ENCODE peak calls at places on chromosome 9, in seven cellular contexts. S is GM20000; A is stimulated activated CD4-positive, alpha-beta T cell treated with anti-CD3 and anti-CD28 coated beads, Interleukin-4, amount 100 ng/mL, for 4 hours; V is WERI-Rb-1; T is NCI-H510A treated with DMSO at 0.1 percent for 48 hours; L is epithelial cell of esophagus; D is naive thymus-derived CD8-positive, alpha-beta T cell. Z is an unnamed sample.

GRCh38 chr9:28215921-28216320 is 642.6 kb upstream of the C9orf72 start:
- DNase-seq in S (no peak), A (no peak), V (no peak), T (no peak), L (no peak), D (no peak), Z (no peak)

GRCh38 chr9:71762900-71763653 is 5.2 kb downstream of the CEMIP2 start:
- DNase-seq in S (no peak), A (no peak), V (no peak), T (no peak), L (peak), D (no peak), Z (no peak)

GRCh38 chr9:113160571-113160970 is 9.8 kb downstream of the SLC31A2 start:
- DNase-seq in S (no peak), A (no peak), V (no peak), T (peak), L (peak), D (no peak), Z (no peak)

GRCh38 chr9:21252727-21253547 is 13.1 kb upstream of the IFNA14 start:
- DNase-seq in S (peak), A (no peak), V (no peak), T (no peak), L (peak), D (peak), Z (peak)

GRCh38 chr9:78261403-78262001 is 25.6 kb downstream of the CEP78 start:
- DNase-seq in S (peak), A (no peak), V (no peak), T (peak), L (peak), D (peak), Z (peak)

GRCh38 chr9:136686794-136687711 is at the start of gene AGPAT2:
- DNase-seq in S (peak), A (peak), V (peak), T (peak), L (peak), D (peak), Z (peak)

GRCh38 chr9:123929177-123929869 is 603 bp downstream of the DENND1A start:
- DNase-seq in S (peak), A (peak), V (peak), T (peak), L (no peak), D (peak), Z (peak)

GRCh38 chr9:137222190-137223077 is at the start of gene RNF208:
- DNase-seq in S (peak), A (peak), V (peak), T (peak), L (no peak), D (peak), Z (no peak)

GRCh38 chr9:122254761-122255160 is 9.9 kb downstream of the RBM18 start:
- DNase-seq in S (no peak), A (no peak), V (no peak), T (no peak), L (no peak), D (no peak), Z (no peak)

GRCh38 chr9:78462616-78463015 is 165.7 kb downstream of the PSAT1 start:
- DNase-seq in S (no peak), A (no peak), V (no peak), T (no peak), L (peak), D (no peak), Z (no peak)

GRCh38 chr9:113918697-113919390 is 42.7 kb downstream of the ZNF618 start:
- DNase-seq in S (no peak), A (no peak), V (no peak), T (no peak), L (no peak), D (no peak), Z (no peak)

GRCh38 chr9:90942555-90942954 is 140.9 kb downstream of the SYK start:
- DNase-seq in S (no peak), A (no peak), V (no peak), T (peak), L (peak), D (no peak), Z (no peak)

GRCh38 chr9:36154213-36154952 is 14.8 kb upstream of the CCIN start:
- DNase-seq in S (no peak), A (no peak), V (peak), T (no peak), L (peak), D (no peak), Z (no peak)

GRCh38 chr9:95970356-95970755 is 94.9 kb downstream of the ERCC6L2 start:
- DNase-seq in S (no peak), A (no peak), V (no peak), T (no peak), L (no peak), D (no peak), Z (no peak)

GRCh38 chr9:131872006-131872405 is 132.1 kb upstream of the RAPGEF1 start:
- DNase-seq in S (no peak), A (no peak), V (peak), T (no peak), L (no peak), D (no peak), Z (no peak)

GRCh38 chr9:94908041-94908563 is 181.6 kb downstream of the AOPEP start:
- DNase-seq in S (no peak), A (no peak), V (no peak), T (no peak), L (no peak), D (no peak), Z (no peak)

GRCh38 chr9:76926324-76926731 is 20.4 kb upstream of the PRUNE2 start:
- DNase-seq in S (no peak), A (no peak), V (no peak), T (no peak), L (peak), D (no peak), Z (no peak)

GRCh38 chr9:111633389-111633736 is 2.2 kb downstream of the DNAJC25 start:
- DNase-seq in S (no peak), A (no peak), V (no peak), T (no peak), L (no peak), D (no peak), Z (no peak)

GRCh38 chr9:135908334-135909204 is 1.2 kb upstream of the CAMSAP1 start:
- DNase-seq in S (no peak), A (no peak), V (no peak), T (no peak), L (no peak), D (no peak), Z (no peak)

GRCh38 chr9:108217601-108218190 is 638.1 kb downstream of the ACTL7B start:
- DNase-seq in S (no peak), A (no peak), V (no peak), T (no peak), L (no peak), D (no peak), Z (no peak)

GRCh38 chr9:131349881-131350563 is 43.9 kb upstream of the PRRC2B start:
- DNase-seq in S (peak), A (peak), V (peak), T (peak), L (peak), D (peak), Z (peak)

GRCh38 chr9:130523921-130524320 is 55.5 kb upstream of the FUBP3 start:
- DNase-seq in S (no peak), A (no peak), V (no peak), T (no peak), L (no peak), D (no peak), Z (no peak)

GRCh38 chr9:35258665-35259474 is 97.1 kb downstream of the UNC13B start:
- DNase-seq in S (peak), A (peak), V (peak), T (peak), L (peak), D (peak), Z (peak)

GRCh38 chr9:17906204-17906840 is 327.5 kb downstream of the SH3GL2 start:
- DNase-seq in S (peak), A (no peak), V (peak), T (no peak), L (peak), D (no peak), Z (no peak)

GRCh38 chr9:81560851-81561732 is 128.3 kb downstream of the TLE1 start:
- DNase-seq in S (no peak), A (no peak), V (no peak), T (no peak), L (no peak), D (no peak), Z (no peak)

GRCh38 chr9:19999491-20000057 is 210.7 kb upstream of the SLC24A2 start:
- DNase-seq in S (peak), A (peak), V (peak), T (no peak), L (peak), D (no peak), Z (no peak)

GRCh38 chr9:87657190-87657589 is 68.7 kb upstream of the CTSL start:
- DNase-seq in S (no peak), A (no peak), V (no peak), T (no peak), L (no peak), D (no peak), Z (no peak)

GRCh38 chr9:116697887-116698286 is 10.8 kb downstream of the TRIM32 start:
- DNase-seq in S (no peak), A (no peak), V (no peak), T (no peak), L (no peak), D (no peak), Z (no peak)

GRCh38 chr9:123421801-123422455 is 65.9 kb downstream of the CRB2 start:
- DNase-seq in S (no peak), A (no peak), V (no peak), T (no peak), L (no peak), D (no peak), Z (no peak)

GRCh38 chr9:70428781-70429180 is 14.3 kb upstream of the KLF9 start:
- DNase-seq in S (no peak), A (no peak), V (no peak), T (no peak), L (no peak), D (no peak), Z (no peak)

GRCh38 chr9:93260290-93261066 is 76.5 kb downstream of the WNK2 start:
- DNase-seq in S (peak), A (no peak), V (no peak), T (no peak), L (no peak), D (no peak), Z (no peak)

GRCh38 chr9:92971776-92972175 is 24.5 kb downstream of the FGD3 start:
- DNase-seq in S (no peak), A (no peak), V (no peak), T (no peak), L (no peak), D (no peak), Z (no peak)

GRCh38 chr9:126248680-126249079 is 77.9 kb upstream of the MVB12B start:
- DNase-seq in S (no peak), A (no peak), V (no peak), T (no peak), L (peak), D (no peak), Z (no peak)

GRCh38 chr9:21943464-21943863 is 50.7 kb downstream of the CDKN2A start:
- DNase-seq in S (no peak), A (no peak), V (no peak), T (no peak), L (no peak), D (no peak), Z (no peak)

GRCh38 chr9:23123048-23123632 is 676.5 kb downstream of the DMRTA1 start:
- DNase-seq in S (no peak), A (no peak), V (peak), T (no peak), L (peak), D (no peak), Z (no peak)

GRCh38 chr9:105901514-105902109 is 207.3 kb downstream of the TMEM38B start:
- DNase-seq in S (peak), A (no peak), V (peak), T (peak), L (peak), D (no peak), Z (no peak)

GRCh38 chr9:33739407-33739806 is 56.0 kb upstream of the PRSS3 start:
- DNase-seq in S (no peak), A (no peak), V (no peak), T (no peak), L (no peak), D (no peak), Z (no peak)

GRCh38 chr9:87337335-87338074 is 160.2 kb upstream of the DAPK1 start:
- DNase-seq in S (no peak), A (no peak), V (no peak), T (no peak), L (no peak), D (no peak), Z (no peak)

Z was measured in CD4-positive, alpha-beta memory T cell.